ENCODE peak calls at places on chromosomes 13 and 19, in ten cellular contexts. J, U, N, B, H, Q, P, W, D and G are unnamed samples.

GRCh38 chr13:89496478-89496877 is 1825.3 kb downstream of the SLITRK5 start:
- DNase-seq in U (no peak), P (no peak), H (no peak), W (no peak), Q (no peak), J (no peak), D (no peak), N (no peak), B (no peak), G (no peak)

GRCh38 chr13:41064493-41064892 is 3.2 kb downstream of the WBP4 start:
- DNase-seq in B (no peak), H (no peak), P (no peak), W (no peak), J (peak; percentile 75), Q (no peak), N (no peak), D (no peak), U (no peak), G (peak; percentile 55)

GRCh38 chr13:44107357-44108121 is 227.8 kb downstream of the LACC1 start:
- DNase-seq in B (no peak), U (no peak), J (no peak), P (no peak), N (no peak), H (no peak), D (no peak), Q (no peak), W (no peak), G (no peak)

GRCh38 chr13:112719016-112719415 is 29.2 kb downstream of the ATP11A start:
- DNase-seq in B (no peak), P (no peak), J (no peak), D (no peak), U (no peak), H (no peak), N (no peak), Q (no peak), W (no peak), G (no peak)

GRCh38 chr13:97978661-97979450 is 25.4 kb downstream of the IPO5 start:
- DNase-seq in U (no peak), Q (no peak), W (no peak), J (peak; percentile 47), P (no peak), N (no peak), D (no peak), B (no peak), H (no peak), G (peak; percentile 29)

GRCh38 chr13:78137404-78138142 is 218.9 kb upstream of the EDNRB start:
- DNase-seq in N (no peak), D (peak; percentile 88), U (no peak), B (peak; percentile 67), P (peak; percentile 92), Q (no peak), W (peak; percentile 2), H (peak; percentile 77), J (peak; percentile 78), G (peak; percentile 53)

GRCh38 chr13:110468986-110469495 is 92.5 kb downstream of the RAB20 start:
- DNase-seq in Q (no peak), U (no peak), P (no peak), B (no peak), D (no peak), J (no peak), W (no peak), N (no peak), H (no peak), G (no peak)

GRCh38 chr19:6947745-6948144 is 60.4 kb downstream of the ADGRE1 start:
- DNase-seq in P (no peak), N (no peak), U (no peak), H (no peak), J (peak; percentile 2), W (no peak), B (no peak), Q (no peak), D (no peak), G (peak; percentile 43)

GRCh38 chr19:46821512-46822359 is 28.9 kb downstream of the AP2S1 start:
- DNase-seq in W (no peak), U (peak; percentile 18), N (no peak), J (no peak), D (no peak), P (no peak), B (no peak), Q (peak; percentile 59), H (no peak), G (no peak)

GRCh38 chr19:36963262-36963661 is 47.1 kb downstream of the ZNF568 start:
- DNase-seq in P (peak; percentile 79), U (no peak), B (no peak), D (peak; percentile 8), H (no peak), W (peak; percentile 48), Q (no peak), J (peak; percentile 45), N (no peak), G (no peak)

GRCh38 chr19:50203281-50204080 is at the start of gene MYH14:
- DNase-seq in U (no peak), W (peak; percentile 95), B (peak; percentile 95), N (no peak), J (no peak), D (no peak), P (no peak), H (peak; percentile 99), Q (no peak), G (peak; percentile 73)

GRCh38 chr19:16095071-16095571 is 16.6 kb upstream of the RAB8A start:
- DNase-seq in H (no peak), P (no peak), N (no peak), D (no peak), B (no peak), W (no peak), J (no peak), U (no peak), Q (no peak), G (no peak)

GRCh38 chr13:87089391-87089790 is 581.8 kb upstream of the SLITRK5 start:
- DNase-seq in U (no peak), H (no peak), W (no peak), J (peak; percentile 75), N (no peak), B (no peak), Q (no peak), D (no peak), P (no peak), G (peak; percentile 15)

GRCh38 chr19:17796013-17796837 is 1.3 kb downstream of the B3GNT3 start:
- DNase-seq in N (no peak), W (no peak), H (no peak), B (no peak), Q (no peak), D (no peak), J (no peak), U (no peak), P (no peak), G (no peak)

GRCh38 chr19:46787331-46788100 is 878 bp downstream of the SLC1A5 start:
- DNase-seq in P (peak; percentile 49), H (no peak), Q (peak; percentile 29), W (no peak), B (peak; percentile 53), N (peak; percentile 26), D (no peak), U (peak; percentile 13), J (peak; percentile 74), G (peak; percentile 63)

GRCh38 chr19:51158474-51159129 is 16.5 kb downstream of the SIGLEC7 start:
- DNase-seq in W (no peak), Q (peak; percentile 63), P (peak; percentile 1), J (peak; percentile 13), H (peak; percentile 5), B (peak; percentile 61), D (no peak), U (peak; percentile 21), N (no peak), G (peak; percentile 29)